ENCODE peak calls at places on chromosomes 6 and 20, in ten cellular contexts. W is NCI-H1930; P is astrocyte of the spinal cord; M is activated CD8-positive, alpha-beta memory T cell treated with anti-CD3 and anti-CD28 coated beads, Interleukin-2, amount 10 ng/mL, durations not matched to agents 7 days and 5 days; T is DMS 273 treated with DMSO at 0.1 percent for 48 hours; Q is left cardiac atrium; F is activated CD4-positive, alpha-beta T cell treated with anti-CD3 and anti-CD28 coated beads, Interleukin-2, amount 50 U/mL, for 1 hour; S is anterior cingulate cortex; E is T-helper 1 cell; O is GM23248. D is an unnamed sample.
A peak's percentile ranks its signal among the peaks of the same experiment; 100 is the strongest.

GRCh38 chr20:8424010-8424409 is 291.9 kb downstream of the PLCB1 start:
- DNase-seq in W (no peak), P (peak; percentile 40), M (no peak), T (no peak), Q (no peak), F (no peak), S (no peak), E (no peak), O (peak; percentile 21), D (no peak)

GRCh38 chr6:109717971-109718370 is 26.9 kb downstream of the FIG4 start:
- DNase-seq in W (no peak), P (no peak), M (no peak), T (no peak), Q (no peak), F (no peak), S (no peak), E (no peak), O (no peak), D (no peak)

GRCh38 chr6:84046755-84047154 is 13.2 kb downstream of the MRAP2 start:
- DNase-seq in W (no peak), P (no peak), M (no peak), T (no peak), Q (no peak), F (no peak), S (no peak), E (no peak), O (no peak), D (no peak)

GRCh38 chr20:58997141-58997770 is 9.8 kb downstream of the CTSZ start:
- DNase-seq in W (no peak), P (no peak), M (no peak), T (no peak), Q (no peak), F (no peak), S (no peak), E (no peak), O (no peak), D (no peak)

GRCh38 chr6:22298393-22299010 is 1.7 kb upstream of the PRL start:
- DNase-seq in W (no peak), P (no peak), M (no peak), T (no peak), Q (no peak), F (no peak), S (no peak), E (no peak), O (peak; percentile 35), D (no peak)

GRCh38 chr20:50378170-50379000 is 131.8 kb upstream of the PTPN1 start:
- DNase-seq in W (no peak), P (no peak), M (no peak), T (no peak), Q (no peak), F (no peak), S (no peak), E (no peak), O (no peak), D (no peak)

GRCh38 chr6:89080281-89081128 is at the start of gene PNRC1:
- DNase-seq in W (peak; percentile 97), P (peak; percentile 99), M (peak; percentile 100), T (peak; percentile 97), Q (peak; percentile 100), F (peak; percentile 100), S (peak; percentile 100), E (peak; percentile 100), O (peak; percentile 99), D (peak; percentile 100)

GRCh38 chr6:75813476-75814250 is 64.6 kb downstream of the MYO6 start:
- DNase-seq in W (no peak), P (no peak), M (no peak), T (no peak), Q (no peak), F (no peak), S (no peak), E (no peak), O (no peak), D (no peak)

GRCh38 chr20:21510414-21510971 is 3.4 kb downstream of the NKX2-2 start:
- DNase-seq in W (no peak), P (no peak), M (peak; percentile 36), T (no peak), Q (no peak), F (no peak), S (no peak), E (no peak), O (peak; percentile 47), D (no peak)

GRCh38 chr20:36214684-36215256 is 21.5 kb upstream of the AAR2 start:
- DNase-seq in W (peak; percentile 35), P (peak; percentile 25), M (no peak), T (peak; percentile 1), Q (no peak), F (no peak), S (no peak), E (no peak), O (peak; percentile 54), D (no peak)

GRCh38 chr6:137772541-137773289 is 94.3 kb upstream of the TNFAIP3 start:
- DNase-seq in W (no peak), P (no peak), M (no peak), T (no peak), Q (no peak), F (no peak), S (no peak), E (no peak), O (no peak), D (no peak)

GRCh38 chr6:75285156-75285639 is 606 bp upstream of the TMEM30A start:
- DNase-seq in W (no peak), P (peak; percentile 47), M (no peak), T (no peak), Q (no peak), F (no peak), S (no peak), E (no peak), O (peak; percentile 24), D (no peak)

GRCh38 chr20:30281584-30282197 is 975.8 kb upstream of the DEFB115 start:
- DNase-seq in W (no peak), P (no peak), M (no peak), T (no peak), Q (no peak), F (no peak), S (no peak), E (no peak), O (peak; percentile 32), D (no peak)

GRCh38 chr6:140915001-140915950 is 1217.4 kb upstream of the GJE1 start:
- DNase-seq in W (peak; percentile 29), P (no peak), M (no peak), T (no peak), Q (no peak), F (no peak), S (no peak), E (no peak), O (no peak), D (no peak)

GRCh38 chr20:20085812-20086211 is 33.5 kb downstream of the CFAP61 start:
- DNase-seq in W (no peak), P (no peak), M (no peak), T (no peak), Q (no peak), F (no peak), S (no peak), E (no peak), O (peak; percentile 23), D (no peak)